ENCODE peak calls at places on chromosomes 16 and 17, in four cellular contexts. E is endodermal cell, J is nephron progenitor cell, F is heart left ventricle. D is an unnamed sample.

GRCh38 chr17:81591971-81592370 is 39.8 kb upstream of the FAAP100 start:
- DNase-seq in J (no peak), F (peak), E (no peak), D (no peak)

GRCh38 chr16:53457670-53458069 is 23.4 kb downstream of the RBL2 start:
- DNase-seq in E (no peak), F (no peak), J (no peak), D (no peak)

GRCh38 chr17:58020401-58020800 is 13.4 kb upstream of the SRSF1 start:
- DNase-seq in E (no peak), F (no peak), J (no peak), D (no peak)

GRCh38 chr17:41467546-41467945 is 360 bp upstream of the KRT32 start:
- DNase-seq in F (no peak), E (no peak), J (no peak), D (no peak)

GRCh38 chr17:50094243-50094752 is 853 bp upstream of the PDK2 start:
- DNase-seq in F (peak), J (peak), E (peak), D (peak)

GRCh38 chr17:58531122-58531521 is 16.7 kb upstream of the MTMR4 start:
- DNase-seq in E (peak), F (no peak), J (no peak), D (no peak)

GRCh38 chr17:64190468-64190867 is 60.5 kb upstream of the ERN1 start:
- DNase-seq in F (peak), J (no peak), E (no peak), D (no peak)

GRCh38 chr16:86222965-86223551 is 287.3 kb upstream of the FOXF1 start:
- DNase-seq in F (no peak), E (no peak), J (no peak), D (no peak)

GRCh38 chr17:76820039-76820438 is 48.2 kb upstream of the MGAT5B start:
- DNase-seq in F (no peak), J (no peak), E (no peak), D (no peak)

GRCh38 chr17:3929181-3929580 is 12.9 kb upstream of the P2RX1 start:
- DNase-seq in J (no peak), E (no peak), F (no peak), D (no peak)

GRCh38 chr17:45312477-45313418 is 4.1 kb downstream of the MAP3K14 start:
- DNase-seq in E (peak), J (no peak), F (no peak), D (no peak)

GRCh38 chr17:45311762-45312476 is 4.9 kb downstream of the MAP3K14 start:
- DNase-seq in J (no peak), E (peak), F (peak), D (no peak)

GRCh38 chr17:45314761-45315549 is 1.9 kb downstream of the MAP3K14 start:
- DNase-seq in E (no peak), J (no peak), F (no peak), D (no peak)

GRCh38 chr17:45313927-45314760 is 2.7 kb downstream of the MAP3K14 start:
- DNase-seq in F (no peak), J (no peak), E (no peak), D (no peak)

DNA sequence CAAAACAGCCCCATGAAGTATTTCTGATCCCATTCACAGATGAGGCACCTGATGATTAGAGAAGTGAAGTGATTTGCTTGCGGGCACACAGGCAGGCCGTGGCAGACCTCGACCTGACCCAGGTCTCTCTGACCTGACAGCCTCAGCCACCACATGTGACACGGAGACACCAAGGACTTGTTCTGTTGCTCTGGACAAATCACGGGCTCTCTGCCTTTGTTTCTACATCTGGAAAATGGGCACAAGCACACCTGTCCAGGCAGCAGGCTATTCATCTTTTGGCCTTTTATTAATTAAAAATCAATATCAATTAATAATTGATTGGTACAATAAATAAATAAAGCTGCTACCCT is 3.4 kb downstream of the MAP3K14 start:
- DNase-seq in J (no peak), E (no peak), F (no peak), D (no peak)
- TF ChIP-seq CTCF in J (no peak), E (no peak), F (no peak), D (no peak)

DNA sequence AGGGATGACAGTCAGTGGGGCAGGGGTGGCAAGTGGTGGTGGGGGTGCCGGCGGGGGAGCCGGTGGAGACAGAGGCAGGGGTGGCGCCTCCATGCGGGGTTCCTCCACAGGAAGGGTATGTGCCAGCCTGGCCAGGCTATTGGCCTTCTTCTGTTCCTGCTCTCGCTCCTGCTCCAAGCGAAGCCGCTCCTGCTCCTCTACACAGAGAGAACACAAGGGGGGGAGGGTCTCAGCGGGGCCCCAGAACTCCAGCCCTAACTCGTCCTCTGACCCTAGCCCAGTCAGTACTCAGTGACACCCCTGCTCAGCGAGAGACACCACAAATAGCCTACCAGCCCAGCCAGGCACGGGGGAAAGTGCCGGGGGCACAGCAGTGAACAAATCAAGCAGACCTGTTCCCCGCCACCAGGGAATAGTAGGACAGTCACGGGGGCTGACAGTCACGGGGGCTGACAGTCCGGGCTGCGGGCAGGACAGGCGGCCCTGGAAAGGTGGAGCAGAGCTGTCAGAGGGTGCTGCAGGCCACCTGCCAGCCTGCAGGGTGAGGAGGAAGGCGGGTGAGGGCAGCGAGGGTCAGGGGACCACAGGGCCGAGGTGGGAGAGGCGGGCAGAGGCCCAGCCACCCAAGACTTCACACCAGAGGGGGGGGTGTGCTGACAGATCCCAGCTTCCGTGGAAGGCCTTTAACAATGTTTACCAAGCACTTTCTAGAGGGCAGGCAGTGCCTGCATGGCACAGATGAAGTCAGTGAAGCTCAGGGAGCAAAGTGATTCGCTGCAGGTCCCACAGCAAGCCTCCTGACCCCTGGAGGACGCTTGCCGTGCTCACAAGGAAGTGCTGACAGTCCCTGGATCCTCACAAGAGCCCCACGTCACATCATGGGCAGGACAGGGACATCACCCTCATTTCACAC is 5.3 kb downstream of the MNT start:
- DNase-seq in J (no peak), F (peak), E (peak), D (no peak)
- TF ChIP-seq CTCF in J (no peak), F (no peak), E (peak), D (no peak)

GRCh38 chr17:17741346-17742023 is 60.2 kb downstream of the RAI1 start:
- DNase-seq in E (peak), F (no peak), J (peak), D (no peak)
- TF ChIP-seq CTCF in E (peak), F (no peak), J (no peak), D (peak)

GRCh38 chr16:10178079-10178478 is 4.1 kb downstream of the GRIN2A start:
- DNase-seq in F (no peak), E (no peak), J (no peak), D (no peak)

GRCh38 chr16:10181196-10182162 is 749 bp downstream of the GRIN2A start:
- DNase-seq in E (peak), F (peak), J (peak), D (no peak)

GRCh38 chr16:10182186-10182683 is at the start of gene GRIN2A:
- DNase-seq in J (no peak), E (no peak), F (no peak), D (no peak)

GRCh38 chr16:10180042-10180770 is 2.0 kb downstream of the GRIN2A start:
- DNase-seq in E (no peak), J (no peak), F (no peak), D (no peak)

GRCh38 chr16:10180771-10181163 is 1.5 kb downstream of the GRIN2A start:
- DNase-seq in E (peak), J (peak), F (peak), D (no peak)
- TF ChIP-seq CTCF in E (peak), J (peak), F (peak), D (no peak)

GRCh38 chr16:27228621-27229501 is 25.5 kb downstream of the KDM8 start:
- DNase-seq in F (peak), E (no peak), J (peak), D (no peak)
- TF ChIP-seq CTCF in F (no peak), E (no peak), J (no peak), D (no peak)

GRCh38 chr17:9768381-9768934 is 22.9 kb downstream of the DHRS7C start:
- DNase-seq in J (no peak), E (peak), F (no peak), D (no peak)
- TF ChIP-seq CTCF in J (peak), E (peak), F (peak), D (peak)

DNA sequence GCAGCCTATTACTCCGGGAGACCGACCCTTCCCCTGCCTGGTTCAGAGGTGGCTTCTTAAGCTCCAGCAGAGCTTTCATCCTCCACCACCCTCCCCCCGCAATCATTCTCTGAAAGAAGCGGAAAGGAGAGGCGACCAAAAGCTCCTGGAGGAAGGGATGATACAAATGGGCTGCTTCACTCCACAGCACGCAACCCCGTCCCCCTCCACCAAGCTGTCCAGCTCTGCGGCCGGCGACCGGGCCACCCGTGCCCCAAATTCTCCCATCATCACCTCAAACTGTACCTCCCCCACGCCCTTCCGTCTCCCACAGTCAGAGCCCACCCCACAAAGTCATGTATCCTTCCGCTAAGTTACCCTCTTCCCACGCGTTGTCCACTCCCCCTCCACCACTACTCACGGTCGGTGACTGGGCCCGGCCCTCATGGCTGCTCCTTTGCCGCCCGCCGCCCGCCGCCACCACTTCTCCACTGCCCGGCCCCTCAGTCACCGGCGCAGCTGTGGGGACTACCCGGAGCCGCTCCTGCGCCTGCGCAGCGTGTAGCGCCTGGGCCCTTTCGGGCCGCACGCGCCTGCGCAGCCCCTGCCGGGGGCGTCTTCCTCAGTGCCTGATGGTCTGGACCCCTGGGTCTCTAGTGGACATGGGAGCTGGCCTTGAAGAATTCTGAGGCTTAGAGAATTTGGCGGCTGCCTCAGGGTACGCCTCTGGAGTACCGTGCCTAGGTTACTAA is at the start of gene FAM222B:
- DNase-seq in J (peak), E (peak), F (peak), D (peak)
- TF ChIP-seq CTCF in J (no peak), E (no peak), F (no peak), D (no peak)

GRCh38 chr17:40123811-40124114 is 2.0 kb downstream of the MSL1 start:
- DNase-seq in F (no peak), J (no peak), E (no peak), D (no peak)

GRCh38 chr17:40121191-40121885 is 433 bp upstream of the MSL1 start:
- DNase-seq in J (no peak), E (peak), F (peak), D (peak)

GRCh38 chr17:40121886-40122465 is at the start of gene MSL1:
- DNase-seq in F (peak), J (peak), E (peak), D (peak)

GRCh38 chr17:40122944-40123810 is 1.4 kb downstream of the MSL1 start:
- DNase-seq in E (peak), J (peak), F (no peak), D (peak)

DNA sequence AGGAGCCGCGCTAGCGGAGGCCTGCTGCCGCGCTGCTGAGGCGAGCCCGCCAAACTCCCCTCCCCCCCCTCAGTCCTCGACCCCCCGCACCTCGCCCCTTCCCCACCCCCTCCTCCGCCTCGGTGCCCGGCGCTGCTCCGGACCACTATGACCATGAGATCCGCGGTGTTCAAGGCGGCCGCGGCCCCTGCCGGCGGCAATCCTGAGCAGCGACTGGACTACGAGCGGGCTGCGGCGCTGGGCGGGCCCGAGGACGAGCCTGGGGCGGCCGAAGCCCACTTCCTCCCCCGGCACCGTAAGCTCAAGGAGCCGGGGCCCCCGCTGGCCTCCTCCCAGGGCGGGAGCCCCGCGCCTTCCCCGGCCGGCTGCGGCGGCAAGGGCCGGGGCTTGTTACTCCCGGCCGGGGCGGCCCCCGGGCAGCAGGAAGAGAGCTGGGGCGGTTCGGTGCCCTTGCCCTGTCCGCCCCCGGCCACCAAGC is 734 bp downstream of the MSL1 start:
- DNase-seq in E (peak), J (peak), F (peak), D (peak)
- TF ChIP-seq CTCF in E (no peak), J (no peak), F (no peak), D (peak)

D was measured in osteocyte.